ENCODE peak calls at places on chromosomes 4 and X, in seven cellular contexts. I is prostate gland, H is sigmoid colon, M is breast epithelium, Y is K562, O is spleen, G is endothelial cell of umbilical vein. C is an unnamed sample.
A peak's percentile ranks its signal among the peaks of the same experiment; 100 is the strongest.

GRCh38 chr4:142282870-142283431 is 563.1 kb downstream of the INPP4B start:
- DNase-seq in H (no peak), I (no peak), O (no peak), M (no peak), G (peak; percentile 30), Y (no peak), C (no peak)

GRCh38 chrX:42242044-42242443 is 318.7 kb upstream of the CASK start:
- DNase-seq in Y (no peak), G (no peak), I (no peak), H (no peak), M (no peak), O (no peak), C (no peak)

GRCh38 chrX:48971325-48972213 is at the start of gene KCND1:
- DNase-seq in Y (peak; percentile 46), G (peak; percentile 44), M (no peak), I (no peak), H (peak; percentile 73), O (no peak), C (peak; percentile 28)

GRCh38 chr4:88791274-88791673 is 93.6 kb upstream of the NAP1L5 start:
- DNase-seq in G (peak; percentile 44), I (no peak), Y (no peak), O (no peak), H (no peak), M (no peak), C (no peak)

GRCh38 chr4:166019441-166019840 is 146.4 kb downstream of the TLL1 start:
- DNase-seq in Y (no peak), H (no peak), G (no peak), M (no peak), I (no peak), O (no peak), C (no peak)

GRCh38 chrX:75786290-75786689 is 1.2 kb upstream of the MAGEE2 start:
- DNase-seq in G (no peak), H (no peak), O (no peak), I (no peak), M (no peak), Y (no peak), C (no peak)

GRCh38 chrX:23792861-23793553 is 10.0 kb downstream of the SAT1 start:
- DNase-seq in I (no peak), Y (no peak), M (no peak), O (no peak), H (no peak), G (peak; percentile 52), C (no peak)

GRCh38 chr4:52106142-52106541 is 55.0 kb downstream of the SPATA18 start:
- DNase-seq in H (no peak), G (no peak), O (no peak), Y (no peak), I (no peak), M (no peak), C (no peak)

GRCh38 chr4:95610170-95610569 is 61.4 kb upstream of the UNC5C start:
- DNase-seq in G (no peak), I (no peak), M (no peak), H (no peak), O (no peak), Y (no peak), C (no peak)

GRCh38 chr4:109043286-109043685 is 259.2 kb downstream of the COL25A1 start:
- DNase-seq in I (no peak), H (no peak), G (no peak), M (no peak), O (no peak), Y (no peak), C (no peak)

GRCh38 chr4:76311896-76312331 is 5.4 kb downstream of the STBD1 start:
- DNase-seq in H (no peak), G (no peak), M (no peak), O (no peak), I (no peak), Y (no peak), C (no peak)

GRCh38 chrX:44244008-44244407 is 99.5 kb downstream of the EFHC2 start:
- DNase-seq in O (no peak), I (no peak), G (peak; percentile 34), H (no peak), M (no peak), Y (no peak), C (no peak)

GRCh38 chrX:113512700-113513395 is 672.2 kb upstream of the AMOT start:
- DNase-seq in H (no peak), G (peak; percentile 66), Y (no peak), M (no peak), O (no peak), I (no peak), C (no peak)

GRCh38 chr4:76897522-76898384 is at the start of gene SOWAHB:
- DNase-seq in H (no peak), I (peak; percentile 70), O (no peak), Y (no peak), M (peak; percentile 84), G (peak; percentile 12), C (peak; percentile 93)

DNA sequence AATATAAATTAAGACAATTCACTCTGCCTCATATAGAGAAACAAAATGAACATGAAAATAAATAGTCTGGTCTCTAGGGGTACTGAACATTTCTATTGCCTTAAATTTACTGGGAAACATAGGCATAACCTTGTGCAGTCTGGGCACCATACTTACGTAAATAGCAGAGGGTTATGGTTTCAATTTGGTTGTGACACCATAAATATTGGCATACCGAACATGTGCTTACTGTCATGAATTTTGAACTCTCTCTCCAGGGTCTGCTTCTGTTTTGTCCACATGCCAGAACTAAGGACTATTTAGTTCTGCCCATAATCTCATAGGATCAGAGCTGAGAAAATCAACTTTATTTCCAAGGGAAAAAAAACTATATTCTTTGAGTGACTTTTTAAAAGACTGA is 17.6 kb downstream of the PDGFC start:
- DNase-seq in G (no peak), M (no peak), I (no peak), O (no peak), Y (no peak), H (no peak), C (no peak)
- TF ChIP-seq POLR2AphosphoS5 in G (no peak), M (no peak), I (no peak), O (no peak), Y (no peak), H (no peak), C (no peak)

GRCh38 chr4:169662226-169662625 is 41.8 kb downstream of the CLCN3 start:
- DNase-seq in O (no peak), H (no peak), M (no peak), G (peak; percentile 29), I (no peak), Y (no peak), C (no peak)

GRCh38 chr4:169658196-169658595 is 37.8 kb downstream of the CLCN3 start:
- DNase-seq in O (no peak), H (no peak), G (peak; percentile 7), I (no peak), M (no peak), Y (no peak), C (no peak)

GRCh38 chr4:169658970-169659735 is 38.8 kb downstream of the CLCN3 start:
- DNase-seq in G (no peak), O (no peak), M (no peak), H (no peak), I (no peak), Y (no peak), C (no peak)

GRCh38 chr4:169660929-169661328 is 40.6 kb downstream of the CLCN3 start:
- DNase-seq in O (no peak), I (no peak), M (no peak), G (no peak), Y (no peak), H (no peak), C (no peak)

GRCh38 chr4:169659736-169660670 is 39.6 kb downstream of the CLCN3 start:
- DNase-seq in O (no peak), H (peak; percentile 90), G (peak; percentile 97), I (peak; percentile 94), Y (peak; percentile 83), M (no peak), C (peak; percentile 78)
- TF ChIP-seq POLR2A in O (no peak), H (peak; percentile 21), G (peak; percentile 28), I (peak; percentile 45), Y (peak; percentile 95), M (no peak), C (peak; percentile 77)

DNA sequence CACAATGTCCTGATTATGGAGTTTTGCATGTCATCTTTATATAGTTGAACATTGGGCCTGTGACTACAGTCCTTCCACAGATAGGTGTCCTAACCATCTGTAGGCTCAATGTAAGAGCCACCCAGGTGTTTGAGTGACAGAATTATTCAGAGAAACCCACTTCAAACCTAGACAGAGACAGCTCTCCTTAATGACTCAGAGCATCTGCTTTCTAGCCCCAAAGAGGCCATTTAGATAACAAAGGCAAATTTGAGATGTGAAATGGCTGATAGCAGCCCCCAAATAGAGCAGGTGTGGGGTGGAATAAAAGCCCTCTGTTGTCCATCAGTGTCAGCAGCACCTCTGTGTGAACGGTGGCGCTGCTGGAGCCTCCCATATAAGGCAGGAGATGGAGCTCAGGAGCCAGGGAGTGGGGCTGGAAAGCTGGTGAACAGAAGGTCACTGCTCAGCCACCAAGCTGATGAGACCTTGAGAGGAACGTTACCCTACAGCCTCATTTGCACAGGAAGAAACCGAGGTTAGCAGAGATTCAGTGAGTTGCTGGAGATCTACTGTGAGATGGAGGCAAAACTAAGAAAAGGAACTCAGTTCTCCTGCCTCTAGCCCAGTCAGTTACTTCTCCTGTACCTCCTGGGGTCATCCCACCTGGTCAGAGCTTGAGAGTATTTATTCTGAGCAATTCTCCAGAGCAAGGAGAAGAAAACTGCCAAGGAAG is 153.3 kb upstream of the LNX1 start:
- DNase-seq in O (no peak), Y (no peak), M (no peak), H (no peak), I (no peak), G (no peak), C (no peak)
- H3K4me1 ChIP-seq in O (no peaks in the 10 kb centered on the region), Y (no peaks in the 10 kb centered on the region), M (no peaks in the 10 kb centered on the region), H (no peaks in the 10 kb centered on the region), I (no peaks in the 10 kb centered on the region), G (no peaks in the 10 kb centered on the region), C (no peaks in the 10 kb centered on the region)

GRCh38 chrX:71367396-71367795 is 1.2 kb downstream of the TAF1 start:
- DNase-seq in I (no peak), G (no peak), H (no peak), M (no peak), Y (no peak), O (no peak), C (no peak)

GRCh38 chrX:71366674-71367256 is 608 bp downstream of the TAF1 start:
- DNase-seq in O (peak; percentile 83), H (no peak), G (peak; percentile 40), M (no peak), I (no peak), Y (peak; percentile 21), C (peak; percentile 19)

GRCh38 chrX:71364221-71364620 is 1.9 kb upstream of the TAF1 start:
- DNase-seq in G (no peak), H (no peak), Y (no peak), I (no peak), M (no peak), O (no peak), C (no peak)

GRCh38 chrX:71365356-71365875 is 741 bp upstream of the TAF1 start:
- DNase-seq in Y (no peak), G (no peak), M (no peak), O (no peak), H (no peak), I (no peak), C (no peak)

GRCh38 chrX:71365876-71366673 is at the start of gene TAF1:
- DNase-seq in M (peak; percentile 92), G (peak; percentile 98), I (peak; percentile 92), O (peak; percentile 96), H (peak; percentile 98), Y (peak; percentile 92), C (peak; percentile 95)
- TF ChIP-seq POLR2AphosphoS5 in M (peak; percentile 95), G (peak; percentile 62), I (peak; percentile 72), O (peak; percentile 87), H (peak; percentile 97), Y (peak; percentile 71), C (peak; percentile 79)

C was measured in transverse colon.